ENCODE peak calls at places on chromosomes 4 and X, in five cellular contexts. G is WTC11, F is Calu3, B is ovary, N is GM10248. T is an unnamed sample.

GRCh38 chr4:108427946-108428345 is 192.4 kb upstream of the RPL34 start:
- DNase-seq in G (no peak), F (no peak), B (no peak), N (no peak), T (no peak)

GRCh38 chr4:79331126-79331876 is 5.4 kb upstream of the NAA11 start:
- DNase-seq in G (no peak), F (peak; percentile 2), B (no peak), N (no peak), T (no peak)

GRCh38 chr4:55733874-55734437 is 85.6 kb upstream of the EXOC1L start:
- DNase-seq in G (no peak), F (peak; percentile 84), B (peak; percentile 33), N (no peak), T (no peak)

GRCh38 chr4:7650606-7651400 is 216.1 kb upstream of the PSAPL1 start:
- DNase-seq in G (peak; percentile 82), F (no peak), B (peak; percentile 64), N (no peak), T (no peak)

GRCh38 chr4:82833696-82834313 is 35.2 kb upstream of the SCD5 start:
- DNase-seq in G (no peak), F (peak; percentile 3), B (no peak), N (no peak), T (no peak)

GRCh38 chrX:122238801-122239200 is 945.3 kb upstream of the GRIA3 start:
- DNase-seq in G (no peak), F (no peak), B (no peak), N (no peak), T (no peak)

GRCh38 chrX:68721991-68722860 is 74.8 kb downstream of the STARD8 start:
- DNase-seq in G (no peak), F (no peak), B (peak; percentile 5), N (no peak), T (no peak)

GRCh38 chr4:8136529-8136928 is 22.1 kb downstream of the ABLIM2 start:
- DNase-seq in G (no peak), F (no peak), B (no peak), N (no peak), T (no peak)

GRCh38 chr4:181147421-181147951 is 1095.7 kb upstream of the TENM3 start:
- DNase-seq in G (no peak), F (no peak), B (no peak), N (no peak), T (no peak)

GRCh38 chr4:145805490-145805889 is 125.5 kb downstream of the C4orf51 start:
- DNase-seq in G (peak; percentile 41), F (peak; percentile 64), B (no peak), N (no peak), T (no peak)

GRCh38 chr4:48254381-48255072 is 15.1 kb downstream of the TEC start:
- DNase-seq in G (no peak), F (no peak), B (no peak), N (no peak), T (no peak)

GRCh38 chr4:8188743-8189550 is 10.1 kb upstream of the SH3TC1 start:
- DNase-seq in G (no peak), F (no peak), B (no peak), N (no peak), T (no peak)

GRCh38 chr4:57018930-57019329 is 40.2 kb downstream of the POLR2B start:
- DNase-seq in G (no peak), F (no peak), B (no peak), N (no peak), T (no peak)

GRCh38 chr4:41692717-41693345 is 55.7 kb downstream of the PHOX2B start:
- DNase-seq in G (peak; percentile 62), F (peak; percentile 49), B (peak; percentile 23), N (peak; percentile 27), T (peak; percentile 44)

GRCh38 chr4:165326831-165327210 is 648 bp upstream of the MSMO1 start:
- DNase-seq in G (peak; percentile 36), F (peak; percentile 16), B (peak; percentile 43), N (peak; percentile 39), T (peak; percentile 35)

GRCh38 chr4:188175288-188175687 is 36.0 kb downstream of the TRIML1 start:
- DNase-seq in G (no peak), F (no peak), B (no peak), N (no peak), T (no peak)

GRCh38 chrX:9148626-9149385 is 114.9 kb upstream of the FAM9B start:
- DNase-seq in G (peak; percentile 18), F (no peak), B (peak; percentile 26), N (no peak), T (no peak)

GRCh38 chrX:48531359-48531954 is 8.1 kb upstream of the TBC1D25 start:
- DNase-seq in G (no peak), F (peak; percentile 12), B (no peak), N (no peak), T (no peak)

GRCh38 chrX:63930140-63930539 is 145.1 kb upstream of the ARHGEF9 start:
- DNase-seq in G (peak; percentile 13), F (no peak), B (no peak), N (no peak), T (no peak)
- TF ChIP-seq CTCF in G (peak; percentile 23), F (no peak), B (no peak), N (no peak), T (no peak)

DNA sequence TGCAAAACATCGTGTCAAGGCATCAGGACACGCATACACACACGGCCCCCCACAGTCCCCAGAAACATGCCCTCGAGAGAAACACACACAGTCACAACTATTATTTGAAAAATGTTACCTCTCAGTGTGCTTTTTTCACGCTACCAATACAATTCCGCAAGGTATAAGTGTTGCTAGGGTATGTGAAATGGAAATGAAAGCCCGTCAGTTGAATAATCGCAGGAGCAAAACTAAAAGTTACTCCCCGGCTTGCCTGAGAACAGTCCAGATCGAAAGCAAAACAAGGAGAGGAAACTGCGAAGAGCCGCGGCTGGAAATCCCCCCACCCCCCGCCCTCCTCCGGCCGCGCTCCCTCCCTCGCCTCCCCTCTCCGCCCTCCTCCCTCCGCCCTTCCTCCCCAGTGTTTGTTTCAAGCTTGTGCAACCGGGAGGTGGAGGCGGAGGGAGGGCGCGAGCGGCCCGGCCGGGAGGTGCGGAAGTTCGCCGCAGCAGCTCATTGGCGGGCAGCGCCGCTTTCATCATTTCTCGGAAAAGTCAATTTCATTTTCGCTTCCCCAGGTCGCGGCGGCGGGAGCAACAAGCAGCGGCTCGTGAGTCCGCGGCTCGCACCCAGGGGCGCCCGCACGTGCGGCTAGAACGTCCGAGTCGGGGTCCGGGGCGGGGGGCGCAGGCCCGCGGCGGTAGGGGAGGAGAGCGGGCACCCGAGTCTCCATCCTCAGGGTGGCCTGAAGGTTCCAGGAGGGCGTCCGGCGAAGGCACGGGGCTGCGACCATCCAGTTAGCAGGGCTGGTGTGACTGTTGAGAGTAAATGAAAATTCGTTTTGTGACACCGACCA is at the start of gene IRF2:
- DNase-seq in G (peak; percentile 92), F (peak; percentile 92), B (peak; percentile 98), N (peak; percentile 98), T (peak; percentile 98)
- TF ChIP-seq CTCF in G (no peak), F (no peak), B (no peak), N (no peak), T (no peak)

GRCh38 chr4:89162987-89163386 is 51.7 kb downstream of the TIGD2 start:
- DNase-seq in G (no peak), F (no peak), B (no peak), N (no peak), T (no peak)

GRCh38 chr4:89161841-89162240 is 50.5 kb downstream of the TIGD2 start:
- DNase-seq in G (no peak), F (no peak), B (no peak), N (no peak), T (no peak)

GRCh38 chr4:89162486-89162885 is 51.2 kb downstream of the TIGD2 start:
- DNase-seq in G (no peak), F (no peak), B (no peak), N (no peak), T (no peak)

GRCh38 chr4:89166971-89167475 is 55.7 kb downstream of the TIGD2 start:
- DNase-seq in G (no peak), F (no peak), B (no peak), N (no peak), T (no peak)

DNA sequence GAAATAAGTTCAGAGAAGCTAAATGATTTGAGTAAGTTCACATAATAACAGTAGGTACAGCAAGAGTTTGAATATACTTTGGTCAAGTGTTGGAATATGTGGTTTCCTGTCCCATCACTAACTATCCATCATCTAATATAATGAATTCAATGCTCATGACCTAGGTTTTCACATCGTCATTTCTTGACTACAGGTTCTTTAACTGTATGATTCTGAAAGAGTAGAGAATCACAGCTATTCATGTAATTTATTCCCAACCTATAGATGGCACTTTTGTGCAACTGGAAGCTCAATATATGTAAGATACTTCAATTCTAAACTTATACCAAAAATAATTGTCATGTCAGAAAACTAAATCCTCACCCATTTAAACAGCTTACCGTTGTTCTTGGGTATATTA is 53.1 kb downstream of the TIGD2 start:
- DNase-seq in G (no peak), F (no peak), B (no peak), N (no peak), T (no peak)
- TF ChIP-seq CTCF in G (no peak), F (no peak), B (no peak), N (no peak), T (no peak)

GRCh38 chrX:1205681-1206611 is 6.5 kb downstream of the CRLF2 start:
- DNase-seq in G (no peak), F (peak; percentile 22), B (no peak), N (no peak), T (peak; percentile 28)
- TF ChIP-seq CTCF in G (no peak), F (no peak), B (no peak), N (no peak), T (no peak)

DNA sequence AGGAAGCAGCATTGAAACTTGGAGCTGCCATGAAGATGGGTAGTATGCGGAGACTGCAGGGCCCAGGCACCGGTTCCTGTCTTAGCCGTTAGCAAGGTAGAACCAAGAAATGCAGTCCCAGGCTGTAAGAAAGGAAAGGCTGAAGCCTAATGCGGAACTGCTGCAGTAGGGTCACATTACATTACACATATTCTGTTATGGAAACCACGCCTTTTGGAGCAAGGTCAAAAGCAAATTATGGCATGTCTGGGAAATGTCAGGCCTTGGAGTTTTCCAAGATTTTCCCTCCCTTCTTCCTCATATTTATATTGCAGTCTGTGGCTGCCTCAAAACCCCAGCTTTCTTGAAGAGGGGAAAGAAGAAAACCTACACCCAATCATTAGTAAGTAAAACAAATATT is 204.8 kb upstream of the RASGEF1B start:
- DNase-seq in G (no peak), F (no peak), B (peak; percentile 17), N (no peak), T (no peak)
- TF ChIP-seq CTCF in G (no peak), F (no peak), B (no peak), N (no peak), T (no peak)

GRCh38 chrX:138777230-138777629 is 65.7 kb upstream of the FGF13 start:
- DNase-seq in G (no peak), F (no peak), B (no peak), N (no peak), T (no peak)
- TF ChIP-seq CTCF in G (no peak), F (no peak), B (no peak), N (no peak), T (no peak)

T was measured in GM13977.